ENCODE peak calls at places on chromosomes 1 and 21, in five cellular contexts. D, R, X, J and A are unnamed samples.

GRCh38 chr1:151104630-151105029 is 34.1 kb downstream of the GABPB2 start:
- DNase-seq in J (no peak), R (no peak), D (no peak), X (no peak), A (no peak)

GRCh38 chr1:64127297-64127696 is 76.1 kb upstream of the UBE2U start:
- DNase-seq in D (no peak), X (no peak), R (no peak), J (no peak), A (no peak)

GRCh38 chr1:76054357-76054756 is 20.2 kb upstream of the ST6GALNAC3 start:
- DNase-seq in J (no peak), D (no peak), R (no peak), X (no peak), A (no peak)

GRCh38 chr1:245235156-245235555 is 80.4 kb downstream of the KIF26B start:
- DNase-seq in R (no peak), J (no peak), D (no peak), X (peak), A (no peak)

GRCh38 chr1:43930168-43930948 is 3.2 kb upstream of the ARTN start:
- DNase-seq in R (no peak), J (peak), X (no peak), D (peak), A (no peak)

GRCh38 chr1:241825581-241825980 is 22.4 kb upstream of the EXO1 start:
- DNase-seq in J (no peak), X (peak), D (no peak), R (no peak), A (no peak)

GRCh38 chr1:234915923-234916675 is 212.5 kb downstream of the TOMM20 start:
- DNase-seq in J (no peak), X (peak), D (no peak), R (peak), A (no peak)

GRCh38 chr1:165603810-165604209 is 27.2 kb upstream of the MGST3 start:
- DNase-seq in D (no peak), R (no peak), J (no peak), X (no peak), A (no peak)

GRCh38 chr1:162349635-162350330 is 26.9 kb downstream of the SPATA46 start:
- DNase-seq in X (peak), D (no peak), R (no peak), J (no peak), A (no peak)

GRCh38 chr1:234944439-234945369 is 183.9 kb downstream of the TOMM20 start:
- DNase-seq in J (no peak), X (no peak), R (no peak), D (no peak), A (no peak)

GRCh38 chr1:235920596-235921375 is 54.1 kb upstream of the LYST start:
- DNase-seq in R (no peak), X (no peak), J (no peak), D (no peak), A (no peak)

GRCh38 chr1:7042322-7043231 is 257.3 kb downstream of the CAMTA1 start:
- DNase-seq in J (peak), R (no peak), X (peak), D (no peak), A (no peak)

GRCh38 chr1:224450164-224450955 is 15.8 kb upstream of the WDR26 start:
- DNase-seq in J (no peak), X (no peak), D (no peak), R (no peak), A (no peak)

GRCh38 chr21:45258476-45258875 is 29.2 kb downstream of the POFUT2 start:
- DNase-seq in J (no peak), D (no peak), R (no peak), X (no peak), A (peak)

GRCh38 chr1:111592389-111593361 is 26.9 kb upstream of the RAP1A start:
- DNase-seq in J (peak), D (peak), R (peak), X (peak), A (peak)

GRCh38 chr1:156504062-156504813 is 3.7 kb upstream of the MEF2D start:
- DNase-seq in J (no peak), X (no peak), R (no peak), D (peak), A (no peak)

GRCh38 chr1:44294588-44295007 is 60.5 kb downstream of the ERI3 start:
- DNase-seq in X (peak), D (no peak), R (no peak), J (no peak), A (peak)

GRCh38 chr1:38489844-38490270 is 369.7 kb downstream of the RRAGC start:
- DNase-seq in R (no peak), D (peak), X (peak), J (peak), A (no peak)

GRCh38 chr1:1058088-1058905 is 15.8 kb downstream of the RNF223 start:
- DNase-seq in X (no peak), R (no peak), J (no peak), D (no peak), A (no peak)

GRCh38 chr1:233737341-233737740 is 123.4 kb downstream of the KCNK1 start:
- DNase-seq in D (no peak), X (no peak), J (no peak), R (no peak), A (no peak)

GRCh38 chr1:178541829-178542553 is 29.1 kb downstream of the TEX35 start:
- DNase-seq in J (peak), R (peak), X (peak), D (peak), A (peak)

GRCh38 chr1:115829023-115829674 is 11.8 kb downstream of the NHLH2 start:
- DNase-seq in J (no peak), R (no peak), D (no peak), X (peak), A (no peak)

GRCh38 chr1:188723332-188724020 is 1754.2 kb downstream of the BRINP3 start:
- DNase-seq in J (no peak), X (no peak), D (no peak), R (no peak), A (no peak)

GRCh38 chr1:176559474-176560390 is 96.8 kb downstream of the PAPPA2 start:
- DNase-seq in X (peak), D (peak), R (peak), J (peak), A (peak)

GRCh38 chr1:53297226-53297625 is 30.6 kb downstream of the LRP8 start:
- DNase-seq in J (no peak), D (no peak), R (no peak), X (no peak), A (no peak)

GRCh38 chr1:83705091-83705490 is 293.8 kb downstream of the TTLL7 start:
- DNase-seq in J (no peak), X (no peak), D (no peak), R (no peak), A (no peak)

GRCh38 chr1:153505576-153505975 is 30.2 kb downstream of the S100A6 start:
- DNase-seq in R (no peak), J (no peak), X (no peak), D (no peak), A (no peak)

GRCh38 chr21:42753804-42754203 is 100.4 kb downstream of the PDE9A start:
- DNase-seq in X (no peak), R (no peak), D (no peak), J (no peak), A (no peak)

GRCh38 chr1:204435246-204435885 is 23.7 kb upstream of the PPP1R15B start:
- DNase-seq in X (peak), J (no peak), D (no peak), R (no peak), A (no peak)

GRCh38 chr1:9449976-9450696 is 89.1 kb upstream of the SLC25A33 start:
- DNase-seq in D (no peak), R (peak), J (no peak), X (no peak), A (no peak)

GRCh38 chr1:78619803-78620579 is at the start of gene IFI44L:
- DNase-seq in X (peak), R (no peak), D (peak), J (no peak), A (peak)

GRCh38 chr1:35401072-35401471 is 132.6 kb downstream of the ZMYM4 start:
- DNase-seq in J (no peak), R (no peak), D (no peak), X (no peak), A (no peak)

GRCh38 chr1:59871746-59872145 is 54.8 kb downstream of the CYP2J2 start:
- DNase-seq in R (no peak), D (no peak), J (no peak), X (no peak), A (no peak)

GRCh38 chr1:234963180-234963903 is 165.3 kb downstream of the TOMM20 start:
- DNase-seq in X (peak), R (peak), J (peak), D (peak), A (peak)

GRCh38 chr1:42947965-42948732 is 10.5 kb downstream of the SLC2A1 start:
- DNase-seq in R (no peak), D (no peak), X (no peak), J (no peak), A (no peak)

GRCh38 chr1:12600880-12601633 is 17.0 kb downstream of the DHRS3 start:
- DNase-seq in D (peak), R (no peak), X (no peak), J (peak), A (no peak)

GRCh38 chr21:33655591-33656221 is 13.4 kb downstream of the ITSN1 start:
- DNase-seq in D (no peak), J (no peak), X (peak), R (no peak), A (no peak)